ENCODE peak calls at places on chromosomes 11 and 22, in nine cellular contexts. E is endothelial cell; R is fibroblast of mammary gland; G is GM20000; B is Ammon's horn; F is mammary epithelial cell; U is activated CD8-positive, alpha-beta memory T cell treated with anti-CD3 and anti-CD28 coated beads, Interleukin-2, amount 50 U/mL, for 48 hours; X is activated effector memory CD4-positive, alpha-beta T cell treated with Interleukin-2 at 50 U/mL for 16 hours; Q is DMS153. J is an unnamed sample.

GRCh38 chr11:133956650-133957633 is at the start of gene IGSF9B:
- DNase-seq in X (peak; percentile 91), G (peak; percentile 95), B (peak; percentile 89), F (peak; percentile 88), Q (peak; percentile 84), U (peak; percentile 95), E (peak; percentile 88), R (peak; percentile 33), J (peak; percentile 96)

GRCh38 chr11:29018631-29019030 is 910.4 kb downstream of the METTL15 start:
- DNase-seq in U (no peak), Q (peak; percentile 29), G (no peak), R (peak; percentile 57), B (no peak), X (no peak), E (no peak), F (peak; percentile 83), J (no peak)

GRCh38 chr11:40647290-40647689 is 812.2 kb downstream of the LRRC4C start:
- DNase-seq in Q (no peak), R (no peak), F (no peak), B (no peak), U (no peak), E (no peak), X (no peak), G (no peak), J (no peak)

GRCh38 chr11:112227471-112227870 is 1.2 kb downstream of the PTS start:
- DNase-seq in R (peak; percentile 8), U (no peak), X (no peak), F (peak; percentile 13), G (no peak), Q (no peak), E (no peak), B (no peak), J (no peak)

GRCh38 chr22:17888855-17889254 is 114.6 kb upstream of the BID start:
- DNase-seq in F (no peak), G (no peak), X (no peak), Q (no peak), E (peak; percentile 49), B (no peak), R (no peak), U (no peak), J (no peak)

GRCh38 chr11:117915672-117916235 is 13.4 kb downstream of the TMPRSS13 start:
- DNase-seq in E (no peak), B (no peak), X (no peak), U (no peak), G (no peak), F (no peak), R (no peak), Q (no peak), J (no peak)

GRCh38 chr11:108906329-108906728 is 241.5 kb downstream of the DDX10 start:
- DNase-seq in F (peak; percentile 68), E (no peak), Q (no peak), U (no peak), B (no peak), X (no peak), R (peak; percentile 92), G (no peak), J (no peak)

GRCh38 chr22:46369716-46370583 is 34.4 kb downstream of the TRMU start:
- DNase-seq in U (no peak), B (no peak), E (no peak), F (no peak), G (no peak), Q (no peak), R (no peak), X (no peak), J (no peak)

GRCh38 chr11:12469451-12469850 is 92.1 kb downstream of the PARVA start:
- DNase-seq in U (no peak), X (no peak), R (peak; percentile 50), G (no peak), E (no peak), B (no peak), F (no peak), Q (no peak), J (no peak)

GRCh38 chr22:23073506-23074229 is 3.3 kb downstream of the GNAZ start:
- DNase-seq in R (no peak), E (no peak), B (peak; percentile 50), Q (no peak), U (no peak), G (no peak), X (no peak), F (no peak), J (no peak)

GRCh38 chr11:125338435-125338834 is 157.6 kb downstream of the FEZ1 start:
- DNase-seq in F (no peak), E (no peak), Q (no peak), X (no peak), R (no peak), G (no peak), U (no peak), B (no peak), J (no peak)

GRCh38 chr11:12359761-12360160 is 17.6 kb upstream of the PARVA start:
- DNase-seq in G (no peak), F (no peak), R (peak; percentile 20), U (no peak), Q (no peak), X (no peak), E (no peak), B (no peak), J (no peak)

GRCh38 chr11:74472030-74472429 is 4.7 kb upstream of the KCNE3 start:
- DNase-seq in F (no peak), E (no peak), G (no peak), X (no peak), B (no peak), U (no peak), R (no peak), Q (no peak), J (no peak)

GRCh38 chr22:27129266-27129665 is 471.9 kb downstream of the MIAT start:
- DNase-seq in X (no peak), G (no peak), F (peak; percentile 90), B (no peak), Q (no peak), U (no peak), R (peak; percentile 34), E (no peak), J (no peak)

GRCh38 chr11:72716788-72717435 is 35.3 kb downstream of the ARAP1 start:
- DNase-seq in U (no peak), G (no peak), X (no peak), F (no peak), E (no peak), B (no peak), Q (no peak), R (no peak), J (no peak)

GRCh38 chr11:58923300-58923788 is 15.9 kb upstream of the GLYATL1 start:
- DNase-seq in U (no peak), G (peak; percentile 47), B (peak; percentile 22), E (no peak), Q (peak; percentile 42), X (no peak), R (peak; percentile 41), F (peak; percentile 86), J (peak; percentile 36)

GRCh38 chr22:38733329-38734202 is 22.2 kb downstream of the SUN2 start:
- DNase-seq in X (peak; percentile 44), U (peak; percentile 82), F (no peak), G (peak; percentile 67), B (peak; percentile 96), Q (peak; percentile 44), R (peak; percentile 32), E (peak; percentile 51), J (peak; percentile 77)

GRCh38 chr11:12410006-12410728 is 32.8 kb downstream of the PARVA start:
- DNase-seq in U (no peak), X (no peak), B (peak; percentile 72), F (peak; percentile 50), G (no peak), R (peak; percentile 63), Q (no peak), E (no peak), J (no peak)

GRCh38 chr11:35927730-35928129 is 16.1 kb upstream of the LDLRAD3 start:
- DNase-seq in Q (peak; percentile 63), F (peak; percentile 94), R (peak; percentile 93), E (no peak), X (no peak), G (no peak), U (no peak), B (no peak), J (no peak)

GRCh38 chr11:96967616-96968015 is 577.8 kb downstream of the JRKL start:
- DNase-seq in G (no peak), B (no peak), U (no peak), X (no peak), R (no peak), F (no peak), E (no peak), Q (no peak), J (no peak)

GRCh38 chr22:40679964-40680818 is 907 bp downstream of the MCHR1 start:
- DNase-seq in B (no peak), X (no peak), U (no peak), E (peak; percentile 24), F (no peak), G (no peak), R (peak; percentile 15), Q (no peak), J (no peak)

GRCh38 chr11:95891423-95892177 is 32.3 kb downstream of the MTMR2 start:
- DNase-seq in E (no peak), X (no peak), G (no peak), B (peak; percentile 57), Q (no peak), R (no peak), F (no peak), U (no peak), J (no peak)

GRCh38 chr22:30290679-30291333 is 1.5 kb upstream of the CASTOR1 start:
- DNase-seq in U (no peak), X (no peak), B (peak; percentile 93), G (no peak), F (peak; percentile 77), Q (peak; percentile 85), E (peak; percentile 52), R (peak; percentile 73), J (no peak)

GRCh38 chr11:66363805-66364535 is 7.6 kb downstream of the SLC29A2 start:
- DNase-seq in E (peak; percentile 77), G (peak; percentile 81), B (no peak), Q (no peak), F (no peak), R (peak; percentile 28), U (peak; percentile 98), X (peak; percentile 40), J (peak; percentile 87)

J was measured in GM13976.